ENCODE peak calls at places on chromosome 10, in eight cellular contexts. S is A549; K is cardiac fibroblast; O is choroid plexus epithelial cell; C is naive thymus-derived CD4-positive, alpha-beta T cell; M is neuronal stem cell; N is NB4; H is psoas muscle. I is an unnamed sample.

GRCh38 chr10:16565604-16566003 is 43.9 kb upstream of the C1QL3 start:
- DNase-seq in H (no peak), K (peak), S (no peak), N (no peak), O (no peak), C (no peak), M (no peak), I (no peak)

GRCh38 chr10:124665558-124665957 is 78.6 kb downstream of the FAM53B start:
- DNase-seq in S (peak), K (no peak), N (no peak), O (no peak), M (no peak), C (no peak), H (no peak), I (no peak)

GRCh38 chr10:26621889-26622681 is 75.4 kb upstream of the PDSS1 start:
- DNase-seq in C (no peak), K (peak), H (peak), S (peak), N (peak), M (peak), O (peak), I (no peak)

GRCh38 chr10:51960494-51960895 is 261.1 kb upstream of the CSTF2T start:
- DNase-seq in H (no peak), N (peak), K (peak), C (no peak), O (peak), S (peak), M (peak), I (peak)

GRCh38 chr10:74988787-74989574 is 122.5 kb upstream of the SAMD8 start:
- DNase-seq in S (no peak), K (no peak), O (no peak), C (no peak), M (no peak), N (no peak), H (no peak), I (no peak)

GRCh38 chr10:131683281-131683861 is 217.4 kb upstream of the PPP2R2D start:
- DNase-seq in N (no peak), S (no peak), M (no peak), C (no peak), K (no peak), H (no peak), O (no peak), I (no peak)

GRCh38 chr10:131076341-131076740 is 235.2 kb downstream of the TCERG1L start:
- DNase-seq in O (no peak), C (no peak), M (no peak), K (no peak), H (no peak), N (no peak), S (no peak), I (no peak)

GRCh38 chr10:100506596-100507356 is 12.9 kb downstream of the SEC31B start:
- DNase-seq in M (no peak), H (no peak), S (peak), N (peak), K (no peak), O (no peak), C (no peak), I (no peak)

GRCh38 chr10:125953778-125954385 is 57.5 kb downstream of the FANK1 start:
- DNase-seq in C (no peak), H (no peak), N (no peak), O (no peak), M (no peak), S (peak), K (no peak), I (no peak)

DNA sequence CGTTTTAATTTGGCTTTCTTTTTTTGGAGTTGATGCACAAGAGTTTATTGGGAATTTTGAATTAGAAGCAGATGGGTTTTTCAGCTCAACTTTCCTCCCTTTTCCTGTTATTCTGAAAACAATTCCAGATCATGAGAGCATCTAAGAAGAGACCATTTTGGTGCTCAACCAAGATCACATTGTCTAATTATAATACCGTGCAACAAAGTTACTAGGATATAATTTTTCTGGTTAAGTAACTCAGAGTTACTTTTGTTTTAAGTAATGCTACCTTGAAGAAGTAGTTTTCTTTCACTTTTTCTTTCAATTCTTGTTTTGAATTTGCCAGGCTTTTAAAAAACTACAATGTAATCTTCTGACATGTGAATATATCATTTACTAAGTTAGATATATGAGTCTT is 396.7 kb upstream of the KLF6 start:
- DNase-seq in O (no peak), H (no peak), C (no peak), N (no peak), K (no peak), S (no peak), M (no peak), I (no peak)
- H3K4me3 ChIP-seq in O (no peak), H (no peak), C (no peak), N (no peak), K (no peak), S (no peak), M (no peak), I (no peak)

GRCh38 chr10:14447112-14447839 is 116.6 kb upstream of the FRMD4A start:
- DNase-seq in N (no peak), H (no peak), S (no peak), O (no peak), K (no peak), M (no peak), C (no peak), I (no peak)
- H3K4me3 ChIP-seq in N (no peak), H (no peak), S (no peak), O (no peak), K (no peak), M (no peak), C (no peak), I (no peak)

GRCh38 chr10:24465899-24466615 is 257.1 kb downstream of the KIAA1217 start:
- DNase-seq in K (peak), O (peak), S (peak), M (no peak), N (peak), C (no peak), H (no peak), I (no peak)
- H3K4me3 ChIP-seq in K (no peak), O (peak), S (peak), M (no peak), N (peak), C (no peak), H (peak), I (no peak)

DNA sequence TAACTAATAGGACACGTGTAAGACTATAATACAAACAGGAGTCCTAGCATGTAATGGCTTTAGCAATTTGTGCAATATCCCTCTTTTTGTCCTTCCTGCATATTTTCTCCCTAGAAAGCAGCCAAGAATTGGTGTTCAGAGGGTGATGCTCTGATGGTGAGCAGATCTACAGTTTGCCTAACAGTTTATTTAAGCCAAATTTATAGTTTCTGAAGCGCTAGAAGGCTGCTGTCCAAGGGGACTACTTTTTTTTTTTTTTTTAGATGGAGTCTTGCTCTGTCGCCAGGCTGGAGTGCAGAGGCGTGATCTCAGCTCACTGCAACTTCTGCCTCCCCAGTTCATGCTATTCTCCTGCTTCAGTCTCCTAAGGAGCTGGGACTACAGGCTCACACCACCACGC is 18.9 kb upstream of the FAS start:
- DNase-seq in K (peak), O (no peak), H (no peak), S (no peak), C (no peak), M (no peak), N (no peak), I (no peak)
- H3K4me3 ChIP-seq in K (no peak), O (no peak), H (no peak), S (no peak), C (no peak), M (no peak), N (no peak), I (no peak)

GRCh38 chr10:77541247-77541646 is 96.4 kb downstream of the KCNMA1 start:
- DNase-seq in C (no peak), H (no peak), O (no peak), N (no peak), M (no peak), K (no peak), S (no peak), I (no peak)
- H3K4me3 ChIP-seq in C (no peak), H (no peak), O (no peak), N (no peak), M (no peak), K (no peak), S (no peak), I (no peak)